ENCODE peak calls at places on chromosomes 7 and 10, in six cellular contexts. U is HEK293T, V is tibial nerve, A is GOT3, O is left ventricle myocardium inferior, L is ACHN. E is an unnamed sample.

GRCh38 chr10:81950358-81950757 is 75.4 kb downstream of the NRG3 start:
- DNase-seq in U (no peak), V (no peak), A (no peak), O (no peak), L (no peak), E (no peak)

GRCh38 chr10:112394475-112394875 is 20.6 kb downstream of the ACSL5 start:
- DNase-seq in U (no peak), V (no peak), A (no peak), O (no peak), L (no peak), E (no peak)

GRCh38 chr10:43396928-43397624 is 11.9 kb downstream of the HNRNPF start:
- DNase-seq in U (peak), V (peak), A (peak), O (peak), L (peak), E (peak)

GRCh38 chr10:6112893-6113292 is 24.1 kb downstream of the RBM17 start:
- DNase-seq in U (no peak), V (no peak), A (no peak), O (no peak), L (no peak), E (no peak)

GRCh38 chr7:30659312-30659711 is 22.9 kb downstream of the CRHR2 start:
- DNase-seq in U (no peak), V (no peak), A (no peak), O (no peak), L (no peak), E (no peak)

GRCh38 chr7:85426487-85426960 is 239.7 kb upstream of the SEMA3D start:
- DNase-seq in U (no peak), V (peak), A (no peak), O (no peak), L (no peak), E (peak)

GRCh38 chr7:15755061-15755460 is 68.6 kb upstream of the MEOX2 start:
- DNase-seq in U (no peak), V (no peak), A (no peak), O (no peak), L (no peak), E (no peak)

GRCh38 chr7:11923376-11923922 is 91.5 kb upstream of the THSD7A start:
- DNase-seq in U (no peak), V (no peak), A (no peak), O (no peak), L (no peak), E (no peak)

GRCh38 chr10:14456218-14456869 is 125.6 kb upstream of the FRMD4A start:
- DNase-seq in U (no peak), V (no peak), A (no peak), O (no peak), L (no peak), E (no peak)

GRCh38 chr7:134742688-134743350 is 36.6 kb upstream of the CALD1 start:
- DNase-seq in U (no peak), V (no peak), A (no peak), O (no peak), L (no peak), E (peak)

GRCh38 chr7:128030263-128030998 is 806 bp downstream of the LRRC4 start:
- DNase-seq in U (no peak), V (no peak), A (no peak), O (no peak), L (no peak), E (no peak)

GRCh38 chr10:44389150-44389549 is 4.3 kb upstream of the CXCL12 start:
- DNase-seq in U (no peak), V (no peak), A (no peak), O (peak), L (no peak), E (no peak)

GRCh38 chr7:137885623-137886022 is 38.8 kb upstream of the DGKI start:
- DNase-seq in U (no peak), V (no peak), A (no peak), O (no peak), L (no peak), E (no peak)

GRCh38 chr10:131784363-131785120 is 116.3 kb upstream of the PPP2R2D start:
- DNase-seq in U (no peak), V (no peak), A (no peak), O (no peak), L (no peak), E (no peak)

GRCh38 chr7:105345725-105346124 is 43.0 kb downstream of the SRPK2 start:
- DNase-seq in U (no peak), V (no peak), A (no peak), O (no peak), L (no peak), E (peak)

GRCh38 chr10:103072891-103073290 is 120.2 kb downstream of the NT5C2 start:
- DNase-seq in U (no peak), V (no peak), A (no peak), O (no peak), L (no peak), E (no peak)

GRCh38 chr7:103714377-103714927 is 268.4 kb upstream of the SLC26A5 start:
- DNase-seq in U (no peak), V (no peak), A (no peak), O (no peak), L (no peak), E (no peak)